ENCODE peak calls at places on chromosomes 2 and 18, in eight cellular contexts. L is MV-4-11; K is ACHN; H is stimulated activated naive CD8-positive, alpha-beta T cell treated with anti-CD3 and anti-CD28 coated beads, Interleukin-15, Interleukin-2, amounts not matched to agents 100 U/mL and 50 U/mL, for 24 hours; A is NCI-H460; B is neural progenitor cell; C is spleen; X is naive thymus-derived CD4-positive, alpha-beta T cell. M is an unnamed sample.

GRCh38 chr2:218233543-218233942 is 16.6 kb downstream of the ARPC2 start:
- DNase-seq in L (no peak), K (no peak), H (no peak), A (no peak), B (no peak), C (no peak), X (no peak), M (no peak)

GRCh38 chr2:232873292-232873908 is 3.3 kb downstream of the SNORC start:
- DNase-seq in L (no peak), K (no peak), H (no peak), A (no peak), B (no peak), C (no peak), X (no peak), M (no peak)

GRCh38 chr2:211709394-211709793 is 829.2 kb downstream of the ERBB4 start:
- DNase-seq in L (peak; percentile 85), K (no peak), H (no peak), A (no peak), B (no peak), C (no peak), X (no peak), M (no peak)

GRCh38 chr2:95023222-95023597 is 2.3 kb upstream of the MAL start:
- DNase-seq in L (no peak), K (peak; percentile 61), H (peak; percentile 44), A (no peak), B (no peak), C (no peak), X (peak; percentile 80), M (no peak)

GRCh38 chr2:164560181-164560792 is 61.0 kb downstream of the GRB14 start:
- DNase-seq in L (no peak), K (peak; percentile 58), H (no peak), A (peak; percentile 22), B (peak; percentile 26), C (no peak), X (no peak), M (no peak)

GRCh38 chr2:64017811-64018714 is 1.2 kb downstream of the VPS54 start:
- DNase-seq in L (peak; percentile 18), K (peak; percentile 43), H (no peak), A (no peak), B (peak; percentile 29), C (no peak), X (no peak), M (no peak)

GRCh38 chr2:36235877-36236276 is 119.7 kb upstream of the CRIM1 start:
- DNase-seq in L (no peak), K (no peak), H (no peak), A (no peak), B (no peak), C (no peak), X (no peak), M (no peak)

GRCh38 chr18:39959839-39960238 is 1995.2 kb upstream of the PIK3C3 start:
- DNase-seq in L (no peak), K (no peak), H (no peak), A (no peak), B (no peak), C (no peak), X (no peak), M (no peak)

GRCh38 chr2:177484396-177484795 is 91.8 kb downstream of the AGPS start:
- DNase-seq in L (no peak), K (no peak), H (no peak), A (no peak), B (no peak), C (no peak), X (no peak), M (no peak)

GRCh38 chr2:146312899-146313298 is 1531.9 kb upstream of the ACVR2A start:
- DNase-seq in L (peak; percentile 9), K (peak; percentile 42), H (no peak), A (peak; percentile 40), B (no peak), C (no peak), X (no peak), M (no peak)

GRCh38 chr18:11689972-11690570 is 1.0 kb downstream of the GNAL start:
- DNase-seq in L (peak; percentile 46), K (no peak), H (no peak), A (no peak), B (no peak), C (no peak), X (peak; percentile 6), M (no peak)

GRCh38 chr18:79379931-79380815 is 15.6 kb upstream of the NFATC1 start:
- DNase-seq in L (no peak), K (no peak), H (no peak), A (no peak), B (no peak), C (peak; percentile 83), X (no peak), M (no peak)

GRCh38 chr18:39667905-39668304 is 2102.3 kb upstream of the CELF4 start:
- DNase-seq in L (no peak), K (no peak), H (no peak), A (no peak), B (no peak), C (no peak), X (no peak), M (no peak)

GRCh38 chr18:55839350-55839749 is 251.4 kb upstream of the TCF4 start:
- DNase-seq in L (peak; percentile 97), K (no peak), H (no peak), A (no peak), B (no peak), C (no peak), X (no peak), M (no peak)

GRCh38 chr18:23243178-23243577 is 107.9 kb downstream of the CABLES1 start:
- DNase-seq in L (peak; percentile 73), K (no peak), H (no peak), A (no peak), B (peak; percentile 43), C (no peak), X (no peak), M (no peak)

GRCh38 chr2:18271370-18272147 is 288.9 kb downstream of the RDH14 start:
- DNase-seq in L (no peak), K (no peak), H (no peak), A (no peak), B (no peak), C (peak; percentile 71), X (no peak), M (no peak)

GRCh38 chr2:83196225-83196624 is 1262.9 kb downstream of the SUCLG1 start:
- DNase-seq in L (peak; percentile 11), K (peak; percentile 67), H (no peak), A (peak; percentile 26), B (peak; percentile 5), C (no peak), X (no peak), M (no peak)

GRCh38 chr2:152426801-152427200 is 91.8 kb downstream of the FMNL2 start:
- DNase-seq in L (no peak), K (no peak), H (no peak), A (no peak), B (no peak), C (no peak), X (no peak), M (no peak)

GRCh38 chr2:143161982-143162837 is 33.0 kb downstream of the ARHGAP15 start:
- DNase-seq in L (no peak), K (peak; percentile 65), H (peak; percentile 34), A (peak; percentile 60), B (peak; percentile 64), C (peak; percentile 76), X (peak; percentile 76), M (peak; percentile 44)

GRCh38 chr2:38064805-38065501 is 11.0 kb downstream of the CYP1B1 start:
- DNase-seq in L (peak; percentile 21), K (no peak), H (no peak), A (no peak), B (no peak), C (no peak), X (no peak), M (no peak)

GRCh38 chr2:67899187-67899586 is 163.6 kb downstream of the C1D start:
- DNase-seq in L (no peak), K (no peak), H (no peak), A (no peak), B (no peak), C (no peak), X (no peak), M (no peak)

GRCh38 chr2:119453972-119454593 is 22.4 kb downstream of the TMEM37 start:
- DNase-seq in L (no peak), K (no peak), H (no peak), A (no peak), B (no peak), C (peak; percentile 61), X (no peak), M (no peak)

GRCh38 chr2:76506538-76506937 is 795.8 kb upstream of the GCFC2 start:
- DNase-seq in L (no peak), K (no peak), H (no peak), A (peak; percentile 23), B (no peak), C (no peak), X (no peak), M (no peak)

GRCh38 chr2:235162070-235162469 is 210.3 kb downstream of the SH3BP4 start:
- DNase-seq in L (no peak), K (peak; percentile 39), H (no peak), A (peak; percentile 13), B (no peak), C (no peak), X (no peak), M (no peak)

GRCh38 chr2:190340369-190340768 is 3.0 kb upstream of the INPP1 start:
- DNase-seq in L (no peak), K (peak; percentile 15), H (no peak), A (peak; percentile 21), B (peak; percentile 58), C (no peak), X (no peak), M (peak; percentile 13)

GRCh38 chr18:53935803-53936202 is 288.7 kb downstream of the MBD2 start:
- DNase-seq in L (no peak), K (no peak), H (no peak), A (no peak), B (no peak), C (no peak), X (no peak), M (no peak)

GRCh38 chr2:210859314-210859713 is 302.9 kb downstream of the CPS1 start:
- DNase-seq in L (no peak), K (no peak), H (no peak), A (no peak), B (peak; percentile 29), C (no peak), X (no peak), M (no peak)

GRCh38 chr2:119647440-119648169 is 31.4 kb upstream of the TMEM177 start:
- DNase-seq in L (peak; percentile 65), K (no peak), H (no peak), A (no peak), B (no peak), C (no peak), X (no peak), M (no peak)

GRCh38 chr2:7849027-7849426 is 832.8 kb upstream of the ID2 start:
- DNase-seq in L (no peak), K (no peak), H (no peak), A (no peak), B (no peak), C (no peak), X (no peak), M (no peak)

GRCh38 chr2:167758292-167758691 is 489.1 kb downstream of the STK39 start:
- DNase-seq in L (no peak), K (no peak), H (no peak), A (no peak), B (no peak), C (no peak), X (no peak), M (no peak)

GRCh38 chr18:7946724-7947377 is 379.7 kb downstream of the PTPRM start:
- DNase-seq in L (no peak), K (peak; percentile 77), H (no peak), A (no peak), B (peak; percentile 23), C (no peak), X (peak; percentile 42), M (peak; percentile 26)

GRCh38 chr2:131125195-131125757 is 20.1 kb downstream of the PLEKHB2 start:
- DNase-seq in L (no peak), K (no peak), H (no peak), A (no peak), B (no peak), C (no peak), X (no peak), M (no peak)

GRCh38 chr2:10864888-10865551 is 46.7 kb upstream of the KCNF1 start:
- DNase-seq in L (peak; percentile 55), K (no peak), H (no peak), A (no peak), B (no peak), C (no peak), X (peak; percentile 24), M (no peak)

GRCh38 chr18:79422022-79422782 is 26.5 kb downstream of the NFATC1 start:
- DNase-seq in L (peak; percentile 63), K (no peak), H (no peak), A (no peak), B (no peak), C (peak; percentile 68), X (no peak), M (no peak)